ENCODE peak calls at places on chromosomes 3 and 15, in seven cellular contexts. One of them, this sample, is unnamed.
A peak's percentile ranks its signal among the peaks of the same experiment; 100 is the strongest.

GRCh38 chr3:69142090-69142489 is 19.7 kb upstream of the LMOD3 start:
- DNase-seq in uterus: no peak
- DNase-seq in left lung: no peak
- DNase-seq in neural progenitor cell: no peak
- DNase-seq in GM12878: no peak
- DNase-seq in CD8-positive, alpha-beta T cell: no peak
- DNase-seq in fibroblast of mammary gland: peak; percentile 69
- DNase-seq in this sample: no peak

GRCh38 chr15:39151545-39151944 is 429.3 kb upstream of the THBS1 start:
- DNase-seq in uterus: no peak
- DNase-seq in left lung: no peak
- DNase-seq in neural progenitor cell: no peak
- DNase-seq in GM12878: no peak
- DNase-seq in CD8-positive, alpha-beta T cell: no peak
- DNase-seq in fibroblast of mammary gland: no peak
- DNase-seq in this sample: no peak

GRCh38 chr3:170633573-170633972 is 47.7 kb upstream of the SLC7A14 start:
- DNase-seq in uterus: no peak
- DNase-seq in left lung: no peak
- DNase-seq in neural progenitor cell: no peak
- DNase-seq in GM12878: no peak
- DNase-seq in CD8-positive, alpha-beta T cell: no peak
- DNase-seq in fibroblast of mammary gland: no peak
- DNase-seq in this sample: no peak

GRCh38 chr3:196537319-196537984 is 22.3 kb upstream of the SMCO1 start:
- DNase-seq in uterus: peak; percentile 19
- DNase-seq in left lung: no peak
- DNase-seq in neural progenitor cell: peak; percentile 60
- DNase-seq in GM12878: no peak
- DNase-seq in CD8-positive, alpha-beta T cell: no peak
- DNase-seq in fibroblast of mammary gland: peak; percentile 36
- DNase-seq in this sample: no peak

GRCh38 chr3:94336076-94336741 is 273.3 kb downstream of the NSUN3 start:
- DNase-seq in uterus: no peak
- DNase-seq in left lung: no peak
- DNase-seq in neural progenitor cell: peak; percentile 64
- DNase-seq in GM12878: no peak
- DNase-seq in CD8-positive, alpha-beta T cell: no peak
- DNase-seq in fibroblast of mammary gland: peak; percentile 59
- DNase-seq in this sample: no peak

GRCh38 chr3:15380980-15381890 is 46.1 kb downstream of the METTL6 start:
- DNase-seq in uterus: no peak
- DNase-seq in left lung: no peak
- DNase-seq in neural progenitor cell: no peak
- DNase-seq in GM12878: no peak
- DNase-seq in CD8-positive, alpha-beta T cell: no peak
- DNase-seq in fibroblast of mammary gland: peak; percentile 35
- DNase-seq in this sample: no peak

GRCh38 chr3:127408684-127409420 is 121.0 kb upstream of the PRR20G start:
- DNase-seq in uterus: no peak
- DNase-seq in left lung: no peak
- DNase-seq in neural progenitor cell: peak; percentile 77
- DNase-seq in GM12878: no peak
- DNase-seq in CD8-positive, alpha-beta T cell: no peak
- DNase-seq in fibroblast of mammary gland: no peak
- DNase-seq in this sample: no peak

GRCh38 chr15:100951965-100952364 is 32.8 kb downstream of the LRRK1 start:
- DNase-seq in uterus: no peak
- DNase-seq in left lung: no peak
- DNase-seq in neural progenitor cell: no peak
- DNase-seq in GM12878: no peak
- DNase-seq in CD8-positive, alpha-beta T cell: no peak
- DNase-seq in fibroblast of mammary gland: no peak
- DNase-seq in this sample: no peak

GRCh38 chr15:48966595-48967301 is 3.0 kb upstream of the SHC4 start:
- DNase-seq in uterus: no peak
- DNase-seq in left lung: no peak
- DNase-seq in neural progenitor cell: no peak
- DNase-seq in GM12878: peak; percentile 55
- DNase-seq in CD8-positive, alpha-beta T cell: no peak
- DNase-seq in fibroblast of mammary gland: peak; percentile 76
- DNase-seq in this sample: peak; percentile 49

GRCh38 chr15:63892794-63893441 is 59.2 kb upstream of the HERC1 start:
- DNase-seq in uterus: no peak
- DNase-seq in left lung: no peak
- DNase-seq in neural progenitor cell: no peak
- DNase-seq in GM12878: peak; percentile 75
- DNase-seq in CD8-positive, alpha-beta T cell: peak; percentile 51
- DNase-seq in fibroblast of mammary gland: no peak
- DNase-seq in this sample: peak; percentile 70

GRCh38 chr3:183537295-183537730 is 18.2 kb downstream of the KLHL6 start:
- DNase-seq in uterus: no peak
- DNase-seq in left lung: peak; percentile 81
- DNase-seq in neural progenitor cell: no peak
- DNase-seq in GM12878: no peak
- DNase-seq in CD8-positive, alpha-beta T cell: no peak
- DNase-seq in fibroblast of mammary gland: peak; percentile 56
- DNase-seq in this sample: no peak

GRCh38 chr3:62051506-62051905 is 321.8 kb downstream of the FEZF2 start:
- DNase-seq in uterus: no peak
- DNase-seq in left lung: peak; percentile 49
- DNase-seq in neural progenitor cell: peak; percentile 37
- DNase-seq in GM12878: no peak
- DNase-seq in CD8-positive, alpha-beta T cell: no peak
- DNase-seq in fibroblast of mammary gland: peak; percentile 41
- DNase-seq in this sample: no peak

GRCh38 chr15:93087825-93088199 is 1.2 kb downstream of the RGMA start:
- DNase-seq in uterus: peak; percentile 83
- DNase-seq in left lung: no peak
- DNase-seq in neural progenitor cell: peak; percentile 85
- DNase-seq in GM12878: peak; percentile 15
- DNase-seq in CD8-positive, alpha-beta T cell: peak; percentile 44
- DNase-seq in fibroblast of mammary gland: peak; percentile 58
- DNase-seq in this sample: peak; percentile 12

GRCh38 chr15:63708141-63708772 is 111.1 kb downstream of the FBXL22 start:
- DNase-seq in uterus: no peak
- DNase-seq in left lung: no peak
- DNase-seq in neural progenitor cell: no peak
- DNase-seq in GM12878: no peak
- DNase-seq in CD8-positive, alpha-beta T cell: no peak
- DNase-seq in fibroblast of mammary gland: no peak
- DNase-seq in this sample: no peak

GRCh38 chr3:159936541-159936940 is 52.1 kb upstream of the IL12A start:
- DNase-seq in uterus: no peak
- DNase-seq in left lung: no peak
- DNase-seq in neural progenitor cell: no peak
- DNase-seq in GM12878: no peak
- DNase-seq in CD8-positive, alpha-beta T cell: no peak
- DNase-seq in fibroblast of mammary gland: peak; percentile 12
- DNase-seq in this sample: no peak

GRCh38 chr3:123028233-123028828 is 768 bp upstream of the SEMA5B start:
- DNase-seq in uterus: peak; percentile 58
- DNase-seq in left lung: no peak
- DNase-seq in neural progenitor cell: peak; percentile 81
- DNase-seq in GM12878: no peak
- DNase-seq in CD8-positive, alpha-beta T cell: no peak
- DNase-seq in fibroblast of mammary gland: peak; percentile 85
- DNase-seq in this sample: peak; percentile 7

GRCh38 chr15:92527197-92527596 is 128.4 kb downstream of the FAM174B start:
- DNase-seq in uterus: no peak
- DNase-seq in left lung: no peak
- DNase-seq in neural progenitor cell: no peak
- DNase-seq in GM12878: no peak
- DNase-seq in CD8-positive, alpha-beta T cell: no peak
- DNase-seq in fibroblast of mammary gland: peak; percentile 23
- DNase-seq in this sample: no peak

GRCh38 chr3:159988617-159989251 is at the start of gene IL12A:
- DNase-seq in uterus: peak; percentile 71
- DNase-seq in left lung: peak; percentile 95
- DNase-seq in neural progenitor cell: peak; percentile 88
- DNase-seq in GM12878: peak; percentile 72
- DNase-seq in CD8-positive, alpha-beta T cell: peak; percentile 68
- DNase-seq in fibroblast of mammary gland: peak; percentile 71
- DNase-seq in this sample: peak; percentile 71

GRCh38 chr3:176814252-176814651 is 383.0 kb downstream of the TBL1XR1 start:
- DNase-seq in uterus: no peak
- DNase-seq in left lung: no peak
- DNase-seq in neural progenitor cell: peak; percentile 91
- DNase-seq in GM12878: no peak
- DNase-seq in CD8-positive, alpha-beta T cell: no peak
- DNase-seq in fibroblast of mammary gland: peak; percentile 35
- DNase-seq in this sample: no peak

GRCh38 chr15:70475439-70475781 is 287.9 kb downstream of the UACA start:
- DNase-seq in uterus: no peak
- DNase-seq in left lung: no peak
- DNase-seq in neural progenitor cell: no peak
- DNase-seq in GM12878: no peak
- DNase-seq in CD8-positive, alpha-beta T cell: no peak
- DNase-seq in fibroblast of mammary gland: no peak
- DNase-seq in this sample: no peak
- H3K4me3 ChIP-seq in uterus: no peak overlapping the region
- H3K4me3 ChIP-seq in left lung: peak overlapping the region; percentile 5
- H3K4me3 ChIP-seq in neural progenitor cell: no peak overlapping the region
- H3K4me3 ChIP-seq in GM12878: no peak overlapping the region
- H3K4me3 ChIP-seq in CD8-positive, alpha-beta T cell: peak overlapping the region; percentile 50
- H3K4me3 ChIP-seq in fibroblast of mammary gland: no peak overlapping the region
- H3K4me3 ChIP-seq in this sample: no peak overlapping the region

DNA sequence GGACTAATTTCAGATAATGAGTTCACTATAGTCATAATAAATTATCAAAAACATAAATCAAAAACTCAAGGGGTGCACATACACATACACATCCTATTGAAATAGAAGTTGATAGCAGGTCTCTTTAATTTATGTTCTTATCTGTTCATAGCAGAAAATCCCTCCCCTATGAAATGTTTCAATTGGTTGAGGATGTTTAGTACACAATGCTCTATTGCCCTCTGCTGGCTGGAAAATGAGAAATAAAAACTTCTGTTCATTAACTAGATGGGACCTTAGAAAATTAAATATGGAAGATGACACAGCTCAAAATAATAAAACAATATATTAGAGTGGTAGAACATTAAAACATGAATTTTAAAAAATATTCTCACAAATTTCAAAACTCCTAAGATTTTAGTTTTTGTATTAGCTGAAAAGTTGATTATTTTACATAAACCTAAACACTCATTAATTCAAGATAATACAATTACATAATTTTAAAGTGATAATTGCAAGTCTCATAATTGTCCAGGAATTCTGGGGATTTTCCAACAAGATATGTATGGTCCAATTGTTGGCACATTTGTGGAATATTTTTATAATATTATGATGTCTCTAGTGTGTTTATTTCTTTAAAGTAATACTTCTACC is 735.0 kb downstream of the ROBO1 start:
- DNase-seq in uterus: no peak
- DNase-seq in left lung: no peak
- DNase-seq in neural progenitor cell: peak; percentile 65
- DNase-seq in GM12878: no peak
- DNase-seq in CD8-positive, alpha-beta T cell: no peak
- DNase-seq in fibroblast of mammary gland: peak; percentile 69
- DNase-seq in this sample: no peak
- TF ChIP-seq CTCF in uterus: peak; percentile 71
- TF ChIP-seq CTCF in left lung: peak; percentile 48
- TF ChIP-seq CTCF in neural progenitor cell: peak; percentile 89
- TF ChIP-seq CTCF in GM12878: peak; percentile 59
- TF ChIP-seq CTCF in CD8-positive, alpha-beta T cell: peak; percentile 40
- TF ChIP-seq CTCF in fibroblast of mammary gland: peak; percentile 66
- TF ChIP-seq CTCF in this sample: peak; percentile 23

GRCh38 chr15:50753463-50753862 is 12.0 kb downstream of the SPPL2A start:
- DNase-seq in uterus: no peak
- DNase-seq in left lung: no peak
- DNase-seq in neural progenitor cell: no peak
- DNase-seq in GM12878: no peak
- DNase-seq in CD8-positive, alpha-beta T cell: no peak
- DNase-seq in fibroblast of mammary gland: no peak
- DNase-seq in this sample: no peak

GRCh38 chr15:50751394-50751793 is 14.1 kb downstream of the SPPL2A start:
- DNase-seq in uterus: no peak
- DNase-seq in left lung: no peak
- DNase-seq in neural progenitor cell: no peak
- DNase-seq in GM12878: no peak
- DNase-seq in CD8-positive, alpha-beta T cell: no peak
- DNase-seq in fibroblast of mammary gland: no peak
- DNase-seq in this sample: no peak

GRCh38 chr15:50744601-50745000 is 20.9 kb downstream of the SPPL2A start:
- DNase-seq in uterus: no peak
- DNase-seq in left lung: no peak
- DNase-seq in neural progenitor cell: no peak
- DNase-seq in GM12878: no peak
- DNase-seq in CD8-positive, alpha-beta T cell: no peak
- DNase-seq in fibroblast of mammary gland: peak; percentile 53
- DNase-seq in this sample: no peak

DNA sequence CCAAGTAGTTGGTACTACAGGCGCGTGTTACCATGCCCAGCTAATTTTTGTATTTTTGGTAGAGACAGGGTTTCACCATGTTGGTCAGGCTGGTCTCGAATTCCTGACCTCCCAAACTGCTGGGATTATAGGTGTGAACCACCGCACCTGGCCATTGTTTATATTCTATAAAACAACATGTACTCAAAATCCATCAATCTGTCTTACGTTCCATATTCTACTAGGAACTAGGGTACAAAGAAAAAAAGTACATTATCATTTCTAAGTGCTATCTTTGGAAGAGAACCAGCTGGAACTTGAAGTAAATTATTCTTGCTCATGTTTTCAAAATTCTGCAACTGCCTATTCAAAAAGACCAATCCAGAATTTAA is 15.3 kb downstream of the SPPL2A start:
- DNase-seq in uterus: no peak
- DNase-seq in left lung: no peak
- DNase-seq in neural progenitor cell: no peak
- DNase-seq in GM12878: no peak
- DNase-seq in CD8-positive, alpha-beta T cell: no peak
- DNase-seq in fibroblast of mammary gland: no peak
- DNase-seq in this sample: no peak
- H3K4me3 ChIP-seq in uterus: no peak overlapping the region
- H3K4me3 ChIP-seq in left lung: no peak overlapping the region
- H3K4me3 ChIP-seq in neural progenitor cell: no peak overlapping the region
- H3K4me3 ChIP-seq in GM12878: no peak overlapping the region
- H3K4me3 ChIP-seq in CD8-positive, alpha-beta T cell: no peak overlapping the region
- H3K4me3 ChIP-seq in fibroblast of mammary gland: no peak overlapping the region
- H3K4me3 ChIP-seq in this sample: no peak overlapping the region

DNA sequence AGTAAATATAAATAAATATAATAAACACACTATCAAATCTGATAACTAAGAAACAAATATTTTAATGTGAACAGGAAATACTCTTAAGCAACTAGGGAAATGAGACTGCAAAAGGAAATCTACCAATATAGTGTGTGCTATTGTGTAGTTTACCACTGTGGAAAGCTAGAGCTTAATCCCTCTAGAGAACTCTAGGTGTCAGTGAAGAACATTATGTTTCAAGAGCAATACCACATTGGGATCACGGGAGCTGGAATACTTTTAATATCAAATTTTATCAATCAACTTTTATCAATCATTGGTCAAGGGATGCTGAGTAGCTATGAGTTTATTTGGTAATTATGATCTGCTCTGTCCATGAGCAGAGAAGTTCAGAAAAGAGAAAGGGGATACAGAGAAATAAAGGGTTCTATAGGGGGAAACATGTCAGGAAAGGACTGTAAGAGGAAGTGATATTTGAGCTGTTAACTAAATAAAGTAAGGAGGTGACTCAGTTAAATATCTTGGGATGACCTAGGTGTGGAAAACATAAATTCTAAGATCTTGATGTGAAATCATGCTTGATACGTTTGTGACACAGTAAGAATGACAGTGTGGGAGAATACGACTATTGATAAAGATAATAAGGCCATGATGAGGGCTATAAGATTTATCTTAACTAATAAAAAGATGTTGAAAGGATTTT is 762.2 kb upstream of the ALCAM start:
- DNase-seq in uterus: no peak
- DNase-seq in left lung: no peak
- DNase-seq in neural progenitor cell: no peak
- DNase-seq in GM12878: no peak
- DNase-seq in CD8-positive, alpha-beta T cell: no peak
- DNase-seq in fibroblast of mammary gland: peak; percentile 46
- DNase-seq in this sample: no peak
- TF ChIP-seq CTCF in uterus: no peak
- TF ChIP-seq CTCF in left lung: peak; percentile 33
- TF ChIP-seq CTCF in neural progenitor cell: peak; percentile 36
- TF ChIP-seq CTCF in GM12878: no peak
- TF ChIP-seq CTCF in CD8-positive, alpha-beta T cell: no peak
- TF ChIP-seq CTCF in fibroblast of mammary gland: peak; percentile 62
- TF ChIP-seq CTCF in this sample: no peak